ENCODE peak calls at places on chromosomes 1 and 21, in ten cellular contexts. A is NT2/D1; O is NCI-H1105 treated with DMSO at 0.1 percent for 48 hours; Y is activated naive CD4-positive, alpha-beta T cell; F is EL; N is left ventricle myocardium inferior; H is stimulated activated naive CD8-positive, alpha-beta T cell treated with anti-CD3 and anti-CD28 coated beads, Interleukin-15, Interleukin-2, amounts not matched to agents 100 U/mL and 50 U/mL, for 24 hours; G is aorta; E is stimulated activated CD4-positive, alpha-beta T cell treated with anti-CD3 and anti-CD28 coated beads, Interleukin-15, amount 100 ng/mL, for 1 hour; C is stimulated activated CD8-positive, alpha-beta memory T cell treated with anti-CD3 and anti-CD28 coated beads, Interleukin-7, amount 100 ng/mL, for 1 hour. L is an unnamed sample.

GRCh38 chr1:184051138-184051484 is 419 bp upstream of the TSEN15 start:
- DNase-seq in F (no peak), Y (no peak), H (no peak), G (no peak), O (peak; percentile 42), C (no peak), A (no peak), E (no peak), N (no peak), L (peak; percentile 42)

GRCh38 chr1:181119076-181119989 is 30.8 kb downstream of the IER5 start:
- DNase-seq in E (no peak), Y (no peak), G (no peak), A (no peak), F (peak; percentile 53), O (no peak), H (no peak), C (no peak), N (no peak), L (no peak)

GRCh38 chr1:117572546-117572945 is 33.3 kb upstream of the TENT5C start:
- DNase-seq in G (no peak), F (no peak), O (no peak), E (no peak), A (no peak), C (peak; percentile 7), Y (no peak), N (no peak), H (peak; percentile 15), L (no peak)

GRCh38 chr21:15653710-15654109 is 76.1 kb upstream of the USP25 start:
- DNase-seq in O (no peak), H (no peak), Y (no peak), E (no peak), N (no peak), G (no peak), C (no peak), A (no peak), F (no peak), L (no peak)

GRCh38 chr1:217029311-217030157 is 306.3 kb upstream of the ESRRG start:
- DNase-seq in N (no peak), F (peak; percentile 83), G (peak; percentile 43), H (no peak), O (no peak), C (no peak), A (no peak), E (no peak), Y (no peak), L (no peak)

GRCh38 chr1:89552481-89553194 is 28.0 kb downstream of the LRRC8B start:
- DNase-seq in N (no peak), H (no peak), G (no peak), C (no peak), A (no peak), E (no peak), Y (no peak), F (no peak), O (peak; percentile 50), L (peak; percentile 41)

GRCh38 chr1:15014521-15014920 is 139.0 kb upstream of the TMEM51 start:
- DNase-seq in E (no peak), A (no peak), C (no peak), G (no peak), N (no peak), H (no peak), F (no peak), Y (no peak), O (no peak), L (no peak)

GRCh38 chr1:53685272-53686051 is 53.5 kb downstream of the GLIS1 start:
- DNase-seq in N (no peak), Y (no peak), H (no peak), O (peak; percentile 6), A (no peak), F (peak; percentile 59), E (no peak), G (no peak), C (no peak), L (peak; percentile 34)

GRCh38 chr1:26315874-26316850 is 1.6 kb upstream of the CD52 start:
- DNase-seq in G (no peak), Y (no peak), N (no peak), E (no peak), A (no peak), O (no peak), F (no peak), C (no peak), H (no peak), L (no peak)

GRCh38 chr1:25744140-25744581 is 55.8 kb upstream of the SELENON start:
- DNase-seq in O (no peak), N (peak; percentile 73), F (peak; percentile 43), Y (no peak), C (no peak), G (peak; percentile 72), E (no peak), H (no peak), A (peak; percentile 67), L (no peak)